ENCODE peak calls at places on chromosomes 3 and 15, in four cellular contexts. D is mesenchymal stem cell, L is H9, E is mesendoderm. R is an unnamed sample.

GRCh38 chr3:87128006-87128405 is 99.1 kb upstream of the CHMP2B start:
- DNase-seq in D (no peak), L (no peak), E (no peak), R (no peak)

GRCh38 chr3:145780301-145780700 is 380.7 kb downstream of the PLOD2 start:
- DNase-seq in D (no peak), L (no peak), E (no peak), R (no peak)

GRCh38 chr3:141387446-141388030 is 19.2 kb downstream of the ZBTB38 start:
- DNase-seq in D (no peak), L (no peak), E (no peak), R (no peak)

GRCh38 chr3:18968120-18968519 is 180.2 kb upstream of the KCNH8 start:
- DNase-seq in D (no peak), L (no peak), E (no peak), R (no peak)

GRCh38 chr3:13706451-13706850 is 157.5 kb downstream of the FBLN2 start:
- DNase-seq in D (no peak), L (no peak), E (no peak), R (no peak)

GRCh38 chr3:99114565-99115291 is 213.2 kb upstream of the DCBLD2 start:
- DNase-seq in D (peak), L (peak), E (peak), R (peak)

GRCh38 chr15:79168922-79169322 is 78.3 kb upstream of the RASGRF1 start:
- DNase-seq in D (peak), L (peak), E (peak), R (no peak)

GRCh38 chr15:100783296-100783695 is 96.3 kb upstream of the ALDH1A3 start:
- DNase-seq in D (no peak), L (no peak), E (no peak), R (no peak)

GRCh38 chr15:77959094-77959879 is 118.2 kb downstream of the TBC1D2B start:
- DNase-seq in D (peak), L (peak), E (peak), R (peak)

DNA sequence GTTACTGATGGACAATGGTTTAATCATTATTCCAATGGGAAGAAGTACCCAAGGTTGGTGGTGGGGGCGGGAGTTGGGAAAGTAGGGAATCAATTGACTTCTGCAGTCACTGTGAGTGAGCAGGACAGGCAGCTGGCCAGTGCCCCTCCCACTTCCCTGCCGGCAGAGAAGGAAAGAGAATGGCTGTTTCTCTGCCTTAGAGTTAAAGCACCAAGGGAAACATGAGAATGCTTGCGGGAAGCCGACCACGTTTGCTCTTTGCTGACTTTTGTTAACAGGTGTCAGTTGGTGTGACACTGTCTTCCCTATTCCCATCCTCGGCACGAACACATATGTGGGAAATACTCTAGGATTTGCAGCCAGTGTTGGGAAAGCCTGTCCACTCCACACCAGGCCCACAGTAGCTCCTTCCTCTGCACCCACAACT is 33.5 kb upstream of the MFSD1 start:
- DNase-seq in D (peak), L (peak), E (peak), R (peak)
- H3K27ac ChIP-seq in D (no peak), L (no peak), E (no peak), R (peak)

DNA sequence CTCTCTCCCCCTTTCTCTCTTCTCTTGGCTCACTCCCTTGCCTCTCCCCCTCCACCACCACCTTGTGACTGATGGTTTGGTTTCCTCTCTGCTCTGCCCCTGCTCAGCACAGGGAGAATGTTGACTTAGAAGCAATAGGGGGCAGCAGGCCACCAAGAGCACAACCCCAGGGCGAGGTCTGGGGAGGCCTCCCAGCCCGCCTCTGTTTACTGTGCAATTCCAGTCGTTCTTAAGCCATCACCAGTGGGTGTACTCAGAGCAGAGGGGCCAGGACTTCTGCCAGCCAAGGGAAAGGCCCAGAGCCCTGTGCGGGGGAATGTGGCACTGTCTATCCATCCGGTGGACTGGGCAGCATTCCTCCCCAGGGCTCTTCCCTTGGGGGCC is 5.7 kb upstream of the APEH start:
- DNase-seq in D (no peak), L (no peak), E (peak), R (no peak)
- H3K18ac ChIP-seq in D (no peak), L (no peak), E (no peak), R (no peak)

GRCh38 chr3:73509812-73510211 is 114.9 kb downstream of the PDZRN3 start:
- DNase-seq in D (peak), L (no peak), E (no peak), R (peak)
- H3K27ac ChIP-seq in D (no peak), L (no peak), E (no peak), R (peak)

DNA sequence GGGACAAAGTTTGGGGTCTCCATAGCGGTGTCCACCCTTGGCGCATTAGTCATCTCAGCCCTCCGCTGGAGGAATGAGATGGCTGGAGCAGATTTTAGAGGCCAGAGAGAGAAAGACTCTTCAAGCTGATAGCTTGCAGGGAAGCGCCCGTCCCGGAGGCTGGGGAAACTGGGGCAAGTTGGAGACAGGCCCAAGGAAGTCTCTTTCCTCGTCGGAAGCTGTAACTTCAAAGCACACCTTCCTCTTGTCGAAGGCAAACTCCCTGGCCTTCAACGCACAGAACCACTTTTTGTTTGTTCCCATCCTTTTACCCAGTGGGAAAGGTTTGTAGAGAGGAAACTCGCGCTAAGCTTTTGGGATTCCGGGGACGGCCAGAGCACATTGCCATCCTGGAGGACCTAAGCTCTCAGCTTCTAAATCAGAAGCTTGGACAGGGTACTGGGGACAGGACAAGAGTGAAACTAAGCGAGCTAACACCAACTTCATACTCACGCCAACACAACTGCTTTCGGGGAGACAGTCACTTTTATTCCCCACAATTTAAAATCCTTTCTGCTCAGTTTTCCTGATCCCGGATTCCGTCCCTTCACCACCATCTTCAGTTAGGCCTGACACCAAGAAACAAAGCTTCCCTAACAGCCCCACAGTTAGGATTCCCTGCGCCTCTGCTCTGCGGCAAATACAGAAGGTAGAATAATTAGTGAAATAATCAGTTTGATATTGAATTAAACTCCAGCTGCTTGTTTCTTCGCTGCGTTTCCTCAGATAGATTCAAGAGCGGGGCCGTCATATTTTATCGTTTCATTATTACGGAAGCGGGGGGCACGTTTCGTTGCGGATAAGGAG is 1.1 kb upstream of the EOMES start:
- DNase-seq in D (peak), L (peak), E (peak), R (no peak)
- H3K18ac ChIP-seq in D (no peak), L (no peak), E (peak), R (no peak)

GRCh38 chr3:177459397-177459796 is 262.1 kb upstream of the TBL1XR1 start:
- DNase-seq in D (peak), L (no peak), E (peak), R (peak)
- H3K27ac ChIP-seq in D (peak), L (no peak), E (no peak), R (no peak)

DNA sequence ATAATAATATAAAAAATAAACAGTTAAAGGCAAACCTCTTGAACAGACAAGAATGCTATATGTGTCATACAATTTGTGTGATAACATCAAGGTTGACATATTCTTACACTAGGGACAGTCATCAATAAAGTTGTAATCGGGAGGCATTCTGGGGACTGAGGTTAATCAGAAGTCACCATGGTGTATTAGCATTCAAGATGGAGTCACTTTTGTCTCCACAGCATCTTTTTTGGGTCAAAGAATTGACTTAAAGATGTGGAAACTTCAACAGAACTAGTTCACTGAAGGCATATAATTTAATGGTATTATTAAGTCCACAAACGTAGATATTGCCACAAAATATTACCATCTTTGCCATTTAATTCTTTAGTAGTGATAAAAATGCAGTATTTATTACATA is 625.6 kb upstream of the NAALADL2 start:
- DNase-seq in D (no peak), L (no peak), E (no peak), R (no peak)
- H3K18ac ChIP-seq in D (no peak), L (no peak), E (no peak), R (no peak)